ENCODE peak calls at places on chromosomes 13 and 19, in six cellular contexts. H is suprapubic skin, G is GM12892, K is HCT116, N is stomach, W is breast epithelium. O is an unnamed sample.

GRCh38 chr19:15025237-15025636 is 24.0 kb upstream of the CASP14 start:
- DNase-seq in N (no peak), H (no peak), G (no peak), K (no peak), W (no peak), O (no peak)

GRCh38 chr13:40982772-40983171 is 36.3 kb downstream of the ELF1 start:
- DNase-seq in H (no peak), K (no peak), W (no peak), N (no peak), G (no peak), O (peak)

GRCh38 chr13:26929971-26930730 is 169.6 kb upstream of the GPR12 start:
- DNase-seq in G (peak), K (peak), H (no peak), W (no peak), N (peak), O (peak)

GRCh38 chr13:38002596-38002995 is 133.0 kb upstream of the TRPC4 start:
- DNase-seq in K (no peak), H (no peak), W (no peak), N (no peak), G (no peak), O (no peak)

GRCh38 chr19:43300206-43300605 is 30.9 kb upstream of the PSG9 start:
- DNase-seq in K (no peak), H (no peak), W (no peak), G (no peak), N (no peak), O (no peak)

GRCh38 chr19:19543101-19543500 is 5.0 kb downstream of the CILP2 start:
- DNase-seq in G (no peak), N (no peak), W (no peak), K (no peak), H (no peak), O (no peak)

GRCh38 chr13:20430296-20430695 is 95.4 kb downstream of the CRYL1 start:
- DNase-seq in H (no peak), G (no peak), N (no peak), W (no peak), K (no peak), O (no peak)

GRCh38 chr19:38386968-38387549 is 775 bp downstream of the GGN start:
- DNase-seq in H (peak), K (no peak), G (no peak), N (no peak), W (no peak), O (no peak)

GRCh38 chr19:3068071-3068470 is 5.8 kb upstream of the TLE5 start:
- DNase-seq in N (no peak), H (no peak), K (no peak), G (no peak), W (no peak), O (no peak)

GRCh38 chr19:54164369-54165068 is 5.0 kb upstream of the LENG1 start:
- DNase-seq in N (peak), G (no peak), K (peak), W (no peak), H (no peak), O (peak)

GRCh38 chr13:76500894-76501293 is 385.3 kb downstream of the KCTD12 start:
- DNase-seq in W (no peak), G (no peak), H (no peak), K (no peak), N (no peak), O (no peak)

GRCh38 chr19:35063940-35064818 is 22.7 kb downstream of the HPN start:
- DNase-seq in N (no peak), G (no peak), W (no peak), K (no peak), H (no peak), O (no peak)

GRCh38 chr19:33777351-33777750 is 19.3 kb upstream of the KCTD15 start:
- DNase-seq in N (no peak), H (no peak), W (no peak), G (no peak), K (no peak), O (no peak)

GRCh38 chr13:42001580-42001979 is 40.7 kb upstream of the VWA8 start:
- DNase-seq in N (no peak), H (no peak), K (no peak), W (no peak), G (no peak), O (no peak)

GRCh38 chr13:98975822-98976261 is 2.0 kb downstream of the DOCK9 start:
- DNase-seq in H (no peak), K (no peak), W (no peak), N (no peak), G (no peak), O (no peak)

GRCh38 chr13:38045278-38046048 is 175.9 kb upstream of the TRPC4 start:
- DNase-seq in W (no peak), N (no peak), H (no peak), K (no peak), G (no peak), O (no peak)

DNA sequence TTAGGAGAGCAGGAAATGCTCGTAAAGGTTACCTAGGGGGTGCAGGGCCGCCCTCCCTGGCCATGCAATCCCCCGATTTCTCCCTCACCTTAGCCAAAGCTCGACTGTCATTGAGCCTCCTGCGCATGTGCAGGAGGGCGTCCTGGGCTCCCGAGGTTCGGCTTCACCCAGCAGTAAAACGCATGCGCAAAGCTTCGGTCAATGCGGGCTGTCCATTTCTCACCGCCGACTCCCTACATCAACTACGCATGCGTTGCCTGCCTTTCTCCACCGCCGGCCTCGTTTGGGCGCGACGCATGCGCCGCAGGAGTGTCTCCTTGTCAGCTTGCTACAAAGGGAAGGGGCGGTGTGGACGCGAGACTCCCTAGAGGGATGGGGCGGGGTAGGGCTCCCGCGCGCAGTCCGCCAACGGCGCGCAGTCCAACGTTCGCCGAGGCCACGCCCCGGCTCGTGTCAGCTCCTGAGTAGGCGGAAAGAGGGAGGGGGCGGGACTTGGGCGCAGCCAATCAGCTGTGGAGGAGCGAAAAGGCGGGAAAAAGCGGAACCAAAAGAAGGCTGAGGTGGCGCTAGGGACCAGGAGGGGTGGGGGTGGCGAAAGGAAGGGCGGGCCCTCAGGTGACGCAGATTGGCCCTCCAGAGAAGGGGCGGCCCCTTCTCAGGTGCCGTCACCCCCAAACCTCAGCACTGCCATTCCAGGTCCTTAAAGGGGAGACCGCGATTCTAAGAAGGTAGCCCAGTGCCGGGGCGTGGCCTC is at the start of the genes SYNGR4 and TMEM143:
- DNase-seq in W (peak), G (peak), K (peak), N (peak), H (peak), O (peak)
- TF ChIP-seq POLR2AphosphoS5 in W (peak), G (no peak), K (peak), N (peak), H (peak), O (peak)

DNA sequence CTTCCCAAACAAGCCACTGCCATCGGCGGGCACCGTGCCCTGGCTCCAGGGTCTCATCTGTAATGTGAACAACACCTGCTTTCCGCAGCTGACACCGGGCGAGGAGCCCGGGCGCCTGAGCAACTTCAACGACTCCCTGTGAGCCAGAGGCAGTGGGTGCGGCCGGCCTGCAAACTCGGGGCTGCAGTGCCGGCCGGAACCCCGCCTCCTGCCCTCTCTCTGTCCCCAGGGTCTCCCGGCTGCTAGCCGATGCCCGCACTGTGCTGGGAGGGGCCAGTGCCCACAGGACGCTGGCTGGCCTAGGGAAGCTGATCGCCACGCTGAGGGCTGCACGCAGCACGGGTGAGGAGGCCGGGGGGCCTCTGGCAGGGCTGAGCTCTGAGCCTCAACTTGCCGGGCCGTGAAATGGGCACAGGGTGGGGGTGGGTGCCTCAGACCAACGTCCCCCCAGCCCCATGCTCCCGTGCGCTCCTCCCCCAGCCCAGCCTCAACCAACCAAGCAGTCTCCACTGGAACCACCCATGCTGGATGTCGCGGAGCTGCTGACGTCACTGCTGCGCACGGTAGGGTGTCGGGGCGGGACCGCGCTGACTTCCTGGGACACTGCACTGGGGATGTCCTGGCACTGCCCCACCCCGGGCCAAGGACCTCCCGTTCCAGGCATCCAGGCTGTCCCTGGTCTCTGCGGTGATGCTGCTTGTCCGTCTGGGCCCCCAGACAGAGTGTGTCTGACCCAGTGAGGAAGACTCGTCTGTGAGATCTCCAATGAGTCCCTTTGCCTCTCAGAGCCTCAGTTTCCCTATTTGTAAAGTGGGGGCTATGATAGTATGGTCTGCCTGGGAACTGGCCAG is 2.2 kb downstream of the ABCA7 start:
- DNase-seq in W (no peak), N (peak), K (peak), H (no peak), G (no peak), O (no peak)
- TF ChIP-seq POLR2A in W (no peak), N (no peak), K (peak), H (no peak), G (no peak), O (no peak)

DNA sequence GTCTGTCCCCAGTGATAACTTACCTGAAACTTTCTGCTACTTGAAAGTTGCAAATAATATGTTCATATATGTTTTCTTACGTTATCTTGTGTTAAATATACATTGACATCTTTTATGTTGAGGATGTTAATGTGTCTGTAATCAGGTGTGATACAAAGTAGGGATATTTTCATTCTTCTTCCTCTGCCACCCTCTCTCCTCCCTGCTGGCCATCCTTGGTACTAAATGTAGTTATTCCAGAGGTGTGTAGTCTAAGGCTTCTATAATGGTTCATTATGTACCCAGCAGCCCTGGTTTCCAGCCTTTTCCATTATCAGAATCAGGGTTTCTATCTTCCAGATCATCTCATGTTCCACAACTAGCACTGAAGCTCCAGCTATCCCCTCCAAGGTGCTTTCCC is 606.7 kb upstream of the KLHL1 start:
- DNase-seq in K (no peak), W (no peak), N (no peak), H (no peak), G (no peak), O (no peak)
- TF ChIP-seq POLR2AphosphoS5 in K (no peak), W (no peak), N (no peak), H (no peak), G (no peak), O (no peak)

DNA sequence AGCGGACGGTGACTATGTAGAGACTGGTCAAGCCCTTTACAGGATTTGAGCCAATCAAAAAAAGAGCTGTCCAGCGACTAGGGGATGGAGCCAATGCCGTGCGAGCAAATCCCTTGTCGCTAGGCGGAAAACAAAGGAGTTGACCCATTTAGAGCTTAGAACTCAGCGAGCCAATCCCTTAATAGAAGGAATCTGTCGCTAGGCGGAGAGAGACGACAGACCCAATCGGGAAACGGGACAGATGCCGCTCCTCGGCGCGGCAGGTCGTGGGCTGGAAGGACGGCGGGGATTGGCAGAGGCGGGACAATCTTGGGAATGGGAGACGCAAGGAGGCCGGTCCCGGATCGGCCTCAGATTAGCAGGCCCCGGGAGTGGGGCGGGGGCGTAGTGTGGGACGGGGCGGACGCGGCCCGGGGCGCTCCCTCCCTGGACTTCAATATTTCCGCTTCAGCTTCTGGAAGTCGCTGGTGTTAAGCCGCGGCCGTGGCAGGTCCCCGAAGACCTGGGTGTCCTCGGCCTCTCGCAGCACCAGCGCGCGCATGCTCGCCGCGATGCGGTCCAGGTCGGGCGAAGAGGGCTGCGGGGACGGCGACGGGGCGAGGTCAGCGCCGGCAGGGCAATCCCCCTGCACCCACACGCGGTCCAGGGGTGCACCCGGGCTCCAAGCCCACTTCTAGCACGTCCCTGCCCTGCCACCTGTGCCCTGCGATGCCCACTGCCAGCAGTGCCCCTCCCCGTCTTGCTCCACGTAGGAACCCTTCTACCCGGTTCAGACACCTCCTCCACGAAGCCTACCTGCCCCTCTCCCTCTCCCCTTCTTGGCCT is 2.3 kb upstream of the PNKP start:
- DNase-seq in K (peak), H (peak), N (peak), W (peak), G (peak), O (peak)
- TF ChIP-seq POLR2A in K (peak), H (no peak), N (no peak), W (peak), G (peak), O (peak)

DNA sequence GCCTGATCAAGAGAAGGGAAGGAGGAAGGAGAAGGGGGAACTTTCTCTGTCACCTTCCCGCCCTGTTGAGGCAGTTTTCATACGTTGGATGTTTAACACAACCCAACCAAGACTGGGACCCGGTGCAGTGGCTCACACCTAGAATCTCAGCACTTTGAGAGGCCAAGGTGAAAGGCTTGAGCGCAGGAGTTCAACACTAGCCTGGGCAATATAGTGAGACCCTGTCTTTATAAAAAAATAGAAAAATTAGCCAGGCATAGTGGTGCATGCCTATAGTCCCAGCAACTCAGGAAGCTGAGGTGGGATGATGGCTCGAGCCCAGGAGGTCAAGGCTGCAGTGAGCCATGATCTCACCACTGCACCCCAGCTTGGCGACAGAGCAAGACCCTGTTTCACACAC is 59.4 kb upstream of the PEG3 start:
- DNase-seq in G (no peak), H (no peak), K (no peak), W (no peak), N (no peak), O (no peak)
- TF ChIP-seq POLR2AphosphoS5 in G (no peak), H (no peak), K (no peak), W (no peak), N (no peak), O (no peak)

GRCh38 chr19:45531349-45531748 is 24.1 kb downstream of the VASP start:
- DNase-seq in K (no peak), G (no peak), H (no peak), W (no peak), N (no peak), O (no peak)

GRCh38 chr19:45528149-45528743 is 21.0 kb downstream of the VASP start:
- DNase-seq in N (no peak), G (no peak), W (no peak), K (no peak), H (no peak), O (peak)

GRCh38 chr19:45526971-45527370 is 19.7 kb downstream of the VASP start:
- DNase-seq in G (no peak), N (no peak), K (no peak), H (no peak), W (no peak), O (no peak)

GRCh38 chr19:45527731-45528130 is 20.5 kb downstream of the VASP start:
- DNase-seq in W (no peak), G (no peak), N (no peak), H (no peak), K (no peak), O (no peak)

GRCh38 chr19:45528744-45529453 is 21.6 kb downstream of the VASP start:
- DNase-seq in W (peak), K (no peak), G (no peak), H (no peak), N (peak), O (peak)
- TF ChIP-seq POLR2A in W (no peak), K (no peak), G (peak), H (no peak), N (no peak), O (no peak)

O was measured in prostate gland.